ENCODE peak calls at places on chromosomes 13 and 19, in seven cellular contexts. F is fibroblast of pulmonary artery, Z is AG09309, M is left cardiac atrium, U is right atrium auricular region, V is progenitor cell of endocrine pancreas, I is hypothalamus. A is an unnamed sample.
A peak's percentile ranks its signal among the peaks of the same experiment; 100 is the strongest.

GRCh38 chr19:46515879-46516350 is 20.2 kb upstream of the PNMA8B start:
- DNase-seq in V (no peak), M (no peak), I (no peak), Z (no peak), U (no peak), F (peak; percentile 59), A (peak; percentile 89)

GRCh38 chr13:114065926-114066774 is 66.3 kb downstream of the RASA3 start:
- DNase-seq in Z (no peak), M (peak; percentile 66), F (no peak), I (no peak), U (no peak), V (no peak), A (no peak)

GRCh38 chr19:10007366-10007765 is 2.9 kb downstream of the COL5A3 start:
- DNase-seq in F (peak; percentile 5), I (no peak), Z (no peak), V (no peak), M (peak; percentile 73), U (peak; percentile 66), A (no peak)

GRCh38 chr13:52597676-52598075 is 44.6 kb upstream of the HNRNPA1L2 start:
- DNase-seq in V (no peak), F (no peak), U (no peak), Z (no peak), I (no peak), M (no peak), A (no peak)

GRCh38 chr19:4172861-4173473 is 9.4 kb downstream of the SIRT6 start:
- DNase-seq in M (peak; percentile 63), Z (no peak), U (no peak), F (peak; percentile 32), I (no peak), V (peak; percentile 85), A (peak; percentile 17)

GRCh38 chr19:7550987-7551761 is 15.7 kb downstream of the PNPLA6 start:
- DNase-seq in I (peak; percentile 43), V (peak; percentile 75), U (no peak), F (peak; percentile 52), Z (no peak), M (peak; percentile 75), A (peak; percentile 62)

GRCh38 chr13:30045916-30046704 is 195.7 kb upstream of the UBL3 start:
- DNase-seq in U (no peak), Z (no peak), M (no peak), F (peak; percentile 44), I (no peak), V (no peak), A (no peak)

GRCh38 chr13:47518530-47518929 is 482.5 kb downstream of the SUCLA2 start:
- DNase-seq in M (no peak), I (no peak), V (no peak), U (no peak), Z (no peak), F (no peak), A (no peak)

GRCh38 chr13:95118541-95119324 is 182.5 kb downstream of the ABCC4 start:
- DNase-seq in F (no peak), M (no peak), I (no peak), U (no peak), Z (no peak), V (no peak), A (no peak)

GRCh38 chr13:42011601-42012401 is 36.6 kb upstream of the DGKH start:
- DNase-seq in Z (no peak), M (no peak), I (no peak), U (no peak), F (no peak), V (no peak), A (no peak)

GRCh38 chr13:40287428-40287827 is 379.0 kb downstream of the FOXO1 start:
- DNase-seq in U (no peak), M (no peak), I (no peak), V (no peak), F (no peak), Z (no peak), A (no peak)

GRCh38 chr19:13965926-13966683 is 13.8 kb downstream of the DCAF15 start:
- DNase-seq in Z (no peak), F (no peak), M (no peak), U (no peak), V (no peak), I (no peak), A (no peak)

GRCh38 chr19:56748443-56748842 is 76.9 kb upstream of the ZNF835 start:
- DNase-seq in F (peak; percentile 7), U (no peak), Z (no peak), I (no peak), M (no peak), V (no peak), A (peak; percentile 16)

GRCh38 chr13:112873851-112874750 is 94.9 kb upstream of the MCF2L start:
- DNase-seq in Z (no peak), F (peak; percentile 65), M (peak; percentile 85), I (peak; percentile 39), U (peak; percentile 85), V (peak; percentile 77), A (peak; percentile 67)

GRCh38 chr13:27036236-27036981 is 135.2 kb downstream of the USP12 start:
- DNase-seq in V (no peak), I (no peak), M (no peak), Z (no peak), U (no peak), F (no peak), A (peak; percentile 41)

GRCh38 chr13:50323440-50324070 is 308.3 kb downstream of the KCNRG start:
- DNase-seq in F (peak; percentile 80), U (no peak), M (no peak), Z (peak; percentile 84), I (no peak), V (no peak), A (no peak)

GRCh38 chr19:29837448-29837961 is 25.7 kb downstream of the CCNE1 start:
- DNase-seq in I (no peak), F (no peak), M (no peak), U (no peak), V (no peak), Z (no peak), A (no peak)

GRCh38 chr19:46040125-46040524 is 677 bp downstream of the IGFL4 start:
- DNase-seq in M (no peak), F (no peak), I (no peak), Z (no peak), U (no peak), V (no peak), A (no peak)

GRCh38 chr13:39415403-39415802 is 187.6 kb downstream of the LHFPL6 start:
- DNase-seq in V (no peak), M (peak; percentile 62), F (peak; percentile 72), U (peak; percentile 64), Z (no peak), I (no peak), A (peak; percentile 24)

GRCh38 chr13:30581582-30581981 is 36.1 kb upstream of the USPL1 start:
- DNase-seq in V (no peak), M (no peak), I (no peak), F (peak; percentile 39), U (no peak), Z (no peak), A (peak; percentile 20)

GRCh38 chr19:49593233-49594113 is 2.5 kb downstream of the PRR12 start:
- DNase-seq in Z (peak; percentile 41), F (peak; percentile 92), M (peak; percentile 96), U (peak; percentile 96), V (peak; percentile 86), I (peak; percentile 86), A (peak; percentile 97)

GRCh38 chr19:15587663-15588062 is 27.4 kb upstream of the CYP4F8 start:
- DNase-seq in Z (no peak), U (peak; percentile 52), F (no peak), V (no peak), I (no peak), M (peak; percentile 36), A (no peak)

GRCh38 chr13:44574466-44574855 is 1.7 kb downstream of the TSC22D1 start:
- DNase-seq in I (no peak), Z (no peak), F (no peak), U (no peak), V (no peak), M (no peak), A (no peak)

GRCh38 chr19:8389891-8390616 is at the start of gene RAB11B:
- DNase-seq in U (peak; percentile 100), F (peak; percentile 100), Z (peak; percentile 99), I (peak; percentile 96), M (peak; percentile 99), V (peak; percentile 96), A (peak; percentile 100)

GRCh38 chr13:86633346-86633745 is 834.1 kb upstream of the SLITRK6 start:
- DNase-seq in V (no peak), U (no peak), F (no peak), Z (no peak), M (no peak), I (no peak), A (no peak)

GRCh38 chr19:9040131-9040530 is 29.9 kb upstream of the MUC16 start:
- DNase-seq in I (no peak), U (no peak), F (no peak), V (no peak), Z (no peak), M (no peak), A (no peak)

GRCh38 chr13:20993661-20994440 is 67.5 kb downstream of the LATS2 start:
- DNase-seq in F (peak; percentile 62), V (no peak), Z (peak; percentile 88), M (no peak), I (no peak), U (peak; percentile 56), A (no peak)

GRCh38 chr19:57850553-57851017 is 926 bp downstream of the ZNF587 start:
- DNase-seq in M (no peak), I (no peak), U (no peak), F (peak; percentile 45), V (no peak), Z (no peak), A (peak; percentile 15)

GRCh38 chr13:66585669-66586203 is 644.4 kb downstream of the PCDH9 start:
- DNase-seq in M (no peak), I (no peak), U (no peak), Z (no peak), F (no peak), V (no peak), A (no peak)

GRCh38 chr13:80196756-80197155 is 144.2 kb downstream of the SPRY2 start:
- DNase-seq in F (peak; percentile 15), Z (no peak), I (no peak), M (no peak), U (no peak), V (no peak), A (no peak)

GRCh38 chr19:42577016-42577415 is 17.7 kb downstream of the CEACAM8 start:
- DNase-seq in Z (no peak), F (no peak), I (no peak), M (no peak), V (no peak), U (no peak), A (no peak)

GRCh38 chr19:4721196-4721595 is 2.4 kb downstream of the DPP9 start:
- DNase-seq in M (no peak), I (no peak), V (no peak), F (no peak), U (no peak), Z (no peak), A (no peak)

GRCh38 chr19:397941-398706 is 10.8 kb downstream of the C2CD4C start:
- DNase-seq in V (peak; percentile 5), Z (no peak), F (no peak), I (no peak), U (no peak), M (no peak), A (no peak)

GRCh38 chr13:28313579-28313978 is 175.2 kb downstream of the PAN3 start:
- DNase-seq in Z (no peak), U (no peak), V (no peak), I (no peak), F (peak; percentile 77), M (no peak), A (no peak)